ENCODE peak calls at places on chromosomes 13 and 19, in nine cellular contexts. A, H, O, W, C, L, V, Y and Q are unnamed samples.

GRCh38 chr13:99104396-99104795 is 96.3 kb upstream of the UBAC2 start:
- DNase-seq in A (no peak), H (no peak), O (no peak), W (no peak), C (no peak), L (no peak), V (no peak), Y (no peak), Q (no peak)

GRCh38 chr19:47435196-47435595 is 15.9 kb upstream of the MEIS3 start:
- DNase-seq in A (no peak), H (no peak), O (no peak), W (no peak), C (no peak), L (no peak), V (peak; percentile 1), Y (no peak), Q (no peak)

GRCh38 chr13:112812306-112813034 is 122.6 kb downstream of the ATP11A start:
- DNase-seq in A (no peak), H (no peak), O (no peak), W (no peak), C (no peak), L (no peak), V (no peak), Y (no peak), Q (peak; percentile 12)

GRCh38 chr19:7916137-7916907 is 1.7 kb downstream of the TGFBR3L start:
- DNase-seq in A (peak; percentile 60), H (no peak), O (peak; percentile 51), W (no peak), C (no peak), L (no peak), V (peak; percentile 63), Y (no peak), Q (peak; percentile 30)

GRCh38 chr13:110306960-110307696 is at the start of the genes COL4A1 and COL4A2:
- DNase-seq in A (peak; percentile 76), H (no peak), O (peak; percentile 84), W (peak; percentile 87), C (peak; percentile 77), L (peak; percentile 81), V (peak; percentile 90), Y (no peak), Q (peak; percentile 77)

GRCh38 chr19:3270908-3271307 is 46.4 kb downstream of the CELF5 start:
- DNase-seq in A (peak; percentile 66), H (no peak), O (no peak), W (no peak), C (peak; percentile 45), L (no peak), V (no peak), Y (no peak), Q (peak; percentile 47)

GRCh38 chr19:41424335-41425173 is 2.6 kb downstream of the B3GNT8 start:
- DNase-seq in A (no peak), H (no peak), O (no peak), W (no peak), C (no peak), L (no peak), V (peak; percentile 46), Y (no peak), Q (no peak)

GRCh38 chr19:17125728-17126677 is 50.4 kb downstream of the MYO9B start:
- DNase-seq in A (no peak), H (no peak), O (peak; percentile 70), W (peak; percentile 62), C (peak; percentile 25), L (peak; percentile 61), V (peak; percentile 83), Y (no peak), Q (peak; percentile 56)

GRCh38 chr19:55698256-55698655 is 23.2 kb downstream of the EPN1 start:
- DNase-seq in A (no peak), H (no peak), O (no peak), W (no peak), C (no peak), L (no peak), V (no peak), Y (no peak), Q (no peak)

GRCh38 chr13:113656831-113657671 is 947 bp downstream of the ATP4B start:
- DNase-seq in A (peak; percentile 13), H (no peak), O (peak; percentile 29), W (peak; percentile 10), C (no peak), L (no peak), V (no peak), Y (no peak), Q (no peak)

GRCh38 chr19:17847538-17848366 is at the start of gene JAK3:
- DNase-seq in A (peak; percentile 90), H (no peak), O (peak; percentile 80), W (peak; percentile 54), C (peak; percentile 46), L (peak; percentile 63), V (peak; percentile 90), Y (peak; percentile 27), Q (peak; percentile 87)

GRCh38 chr13:40211586-40211968 is 454.9 kb downstream of the FOXO1 start:
- DNase-seq in A (no peak), H (no peak), O (no peak), W (no peak), C (no peak), L (no peak), V (no peak), Y (no peak), Q (no peak)

GRCh38 chr13:44278164-44278563 is 95.5 kb upstream of the SERP2 start:
- DNase-seq in A (no peak), H (no peak), O (no peak), W (no peak), C (no peak), L (no peak), V (no peak), Y (no peak), Q (peak; percentile 44)

GRCh38 chr13:109989155-109989554 is 202.8 kb upstream of the IRS2 start:
- DNase-seq in A (no peak), H (no peak), O (no peak), W (no peak), C (peak; percentile 82), L (no peak), V (no peak), Y (no peak), Q (peak; percentile 60)

GRCh38 chr19:8486661-8487136 is 15.7 kb downstream of the PRAM1 start:
- DNase-seq in A (no peak), H (no peak), O (no peak), W (no peak), C (no peak), L (no peak), V (peak; percentile 32), Y (no peak), Q (no peak)

GRCh38 chr19:39407644-39408391 is 1.2 kb downstream of the ZFP36 start:
- DNase-seq in A (no peak), H (no peak), O (no peak), W (peak; percentile 56), C (no peak), L (peak; percentile 37), V (peak; percentile 76), Y (no peak), Q (peak; percentile 63)

GRCh38 chr13:97629601-97630272 is 195.8 kb downstream of the RAP2A start:
- DNase-seq in A (no peak), H (no peak), O (no peak), W (no peak), C (no peak), L (no peak), V (no peak), Y (no peak), Q (no peak)

GRCh38 chr13:96673825-96674224 is 320.5 kb downstream of the OXGR1 start:
- DNase-seq in A (no peak), H (no peak), O (no peak), W (no peak), C (no peak), L (no peak), V (no peak), Y (no peak), Q (peak; percentile 23)

GRCh38 chr19:45467115-45467455 is 711 bp upstream of the FOSB start:
- DNase-seq in A (no peak), H (no peak), O (no peak), W (no peak), C (no peak), L (no peak), V (no peak), Y (no peak), Q (no peak)
- TF ChIP-seq CTCF in A (no peak), H (no peak), O (no peak), W (no peak), C (no peak), L (no peak), V (no peak), Y (no peak), Q (no peak)

DNA sequence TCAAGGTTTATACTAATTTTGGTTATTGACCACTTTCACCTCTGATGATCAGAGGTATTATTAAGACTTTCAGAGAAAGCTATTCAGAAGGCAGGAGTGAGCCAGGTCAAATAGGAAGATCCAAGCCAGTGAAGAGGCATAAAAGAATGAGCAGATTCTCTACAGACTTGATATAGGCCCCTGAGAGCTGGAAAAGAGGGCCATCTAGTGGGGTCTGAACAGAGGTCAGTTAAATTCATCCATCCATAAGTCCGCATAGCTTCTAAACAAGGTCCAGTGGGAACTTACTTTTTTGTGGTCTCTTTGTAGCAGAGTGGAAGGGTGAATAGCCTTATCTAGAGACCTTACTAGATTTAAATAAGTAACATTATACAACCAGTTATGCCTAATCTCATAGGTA is 126.6 kb upstream of the UFM1 start:
- DNase-seq in A (peak; percentile 44), H (peak; percentile 24), O (no peak), W (no peak), C (peak; percentile 1), L (no peak), V (no peak), Y (no peak), Q (peak; percentile 64)
- TF ChIP-seq CTCF in A (no peak), H (peak; percentile 51), O (no peak), W (peak; percentile 37), C (no peak), L (peak; percentile 17), V (no peak), Y (peak; percentile 17), Q (peak; percentile 33)

GRCh38 chr13:81714513-81714912 is 1373.6 kb upstream of the SPRY2 start:
- DNase-seq in A (no peak), H (no peak), O (no peak), W (no peak), C (no peak), L (no peak), V (no peak), Y (no peak), Q (no peak)
- TF ChIP-seq CTCF in A (no peak), H (no peak), O (no peak), W (no peak), C (no peak), L (no peak), V (no peak), Y (no peak), Q (no peak)

DNA sequence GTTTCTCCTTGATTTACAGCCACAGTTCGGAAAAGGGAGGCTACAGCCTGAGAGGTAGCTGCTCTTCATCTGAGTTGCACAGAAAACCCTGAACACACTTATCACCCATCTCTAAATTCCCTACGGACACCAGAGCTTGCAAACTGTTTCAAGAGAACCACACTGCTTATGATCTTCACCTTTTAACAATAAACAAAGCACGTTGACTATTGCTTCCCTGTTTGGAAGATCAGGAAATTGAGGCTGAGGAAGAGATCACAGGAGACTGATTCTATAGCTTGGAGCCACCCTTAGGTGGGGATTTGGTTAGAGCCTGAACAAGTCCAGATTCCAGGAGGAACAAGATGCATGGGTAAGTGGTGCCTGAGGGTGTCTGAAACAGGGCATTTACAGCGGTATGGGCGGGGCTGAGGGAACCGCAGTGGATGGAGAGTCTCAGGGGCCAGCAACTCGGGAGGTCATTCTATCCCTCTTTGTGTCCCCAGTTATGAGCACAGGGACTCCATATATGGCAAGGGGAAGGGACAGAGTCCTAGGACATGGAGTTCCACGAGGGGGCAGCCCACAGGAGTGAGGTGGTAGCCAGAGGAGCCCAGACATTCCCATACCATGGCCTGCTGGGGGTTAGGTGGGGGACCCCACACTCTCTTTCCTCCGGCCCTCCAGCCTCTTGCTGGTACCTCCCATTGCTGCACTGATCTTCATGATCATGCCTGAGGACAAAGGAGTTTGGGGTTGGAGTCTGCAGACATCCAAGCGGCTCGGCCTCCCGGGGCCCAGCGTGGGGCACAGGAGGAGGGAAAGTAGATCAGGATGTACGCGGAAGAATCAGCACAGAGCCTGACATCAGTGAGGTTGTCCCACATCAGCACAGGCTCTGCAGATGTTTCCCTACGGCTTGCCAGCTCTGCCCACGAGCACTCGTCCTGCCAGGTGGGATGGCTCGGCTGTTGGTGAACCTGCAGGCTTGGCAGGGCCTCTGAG is 162.3 kb upstream of the ZNF536 start:
- DNase-seq in A (no peak), H (no peak), O (peak; percentile 20), W (no peak), C (no peak), L (no peak), V (no peak), Y (no peak), Q (no peak)
- TF ChIP-seq CTCF in A (no peak), H (no peak), O (no peak), W (no peak), C (no peak), L (no peak), V (no peak), Y (no peak), Q (no peak)